ENCODE peak calls at places on chromosome 10, in ten cellular contexts. M, U, S, I, W, E, N, K, T and Q are unnamed samples.

GRCh38 chr10:75951026-75951589 is 519.7 kb downstream of the LRMDA start:
- DNase-seq in T (no peak), E (no peak), U (no peak), M (no peak), S (no peak), K (no peak), N (no peak), W (no peak), I (no peak), Q (no peak)

GRCh38 chr10:88687853-88688467 is 18.1 kb upstream of the LIPK start:
- DNase-seq in K (peak), M (peak), T (no peak), S (no peak), N (no peak), I (no peak), E (peak), W (peak), U (no peak), Q (no peak)

GRCh38 chr10:7035111-7035761 is 375.6 kb downstream of the SFMBT2 start:
- DNase-seq in T (no peak), E (no peak), M (no peak), I (no peak), N (no peak), W (no peak), U (peak), S (no peak), K (peak), Q (no peak)

GRCh38 chr10:88913803-88914202 is 33.8 kb downstream of the STAMBPL1 start:
- DNase-seq in K (no peak), T (no peak), I (no peak), N (no peak), M (no peak), S (no peak), E (no peak), W (no peak), U (no peak), Q (peak)

GRCh38 chr10:74419491-74420466 is 268.8 kb downstream of the ADK start:
- DNase-seq in M (peak), W (peak), T (no peak), N (no peak), E (peak), I (no peak), K (peak), S (peak), U (peak), Q (peak)

GRCh38 chr10:112002191-112002590 is 181.4 kb downstream of the GPAM start:
- DNase-seq in K (no peak), T (no peak), M (no peak), S (no peak), N (no peak), U (no peak), W (peak), E (no peak), I (no peak), Q (no peak)

GRCh38 chr10:94315975-94316464 is 46.7 kb downstream of the NOC3L start:
- DNase-seq in I (no peak), N (no peak), S (no peak), U (no peak), T (no peak), M (no peak), K (no peak), E (no peak), W (no peak), Q (no peak)

GRCh38 chr10:50653142-50653541 is 29.4 kb upstream of the SGMS1 start:
- DNase-seq in E (peak), S (no peak), N (no peak), I (no peak), K (no peak), U (no peak), W (no peak), T (no peak), M (no peak), Q (no peak)

GRCh38 chr10:88178758-88179157 is 315.3 kb downstream of the PTEN start:
- DNase-seq in S (no peak), E (no peak), U (no peak), N (no peak), T (no peak), I (no peak), M (no peak), W (peak), K (no peak), Q (no peak)

GRCh38 chr10:26637521-26638275 is 59.8 kb upstream of the PDSS1 start:
- DNase-seq in E (no peak), T (no peak), W (no peak), S (no peak), U (no peak), M (no peak), K (no peak), N (no peak), I (no peak), Q (no peak)

GRCh38 chr10:29621161-29621560 is 13.6 kb downstream of the SVIL start:
- DNase-seq in W (peak), T (peak), I (no peak), U (no peak), E (peak), S (peak), N (no peak), M (no peak), K (no peak), Q (peak)

GRCh38 chr10:71912431-71912830 is 51.8 kb upstream of the CHST3 start:
- DNase-seq in U (no peak), S (no peak), W (peak), K (no peak), T (no peak), N (no peak), I (no peak), E (peak), M (no peak), Q (no peak)

GRCh38 chr10:33661580-33662269 is 327.3 kb upstream of the NRP1 start:
- DNase-seq in S (peak), U (no peak), M (no peak), N (no peak), T (peak), K (no peak), E (peak), W (peak), I (no peak), Q (peak)

GRCh38 chr10:72796042-72796441 is 97.5 kb upstream of the OIT3 start:
- DNase-seq in S (no peak), M (no peak), N (no peak), U (no peak), W (peak), I (no peak), K (no peak), E (peak), T (no peak), Q (no peak)

GRCh38 chr10:106355450-106355849 is 809.1 kb downstream of the SORCS1 start:
- DNase-seq in M (no peak), E (peak), S (peak), I (no peak), K (no peak), N (no peak), T (no peak), U (no peak), W (no peak), Q (peak)